ENCODE peak calls at places on chromosomes 11 and 22, in five cellular contexts. F is PC-9; M is CD4-positive, alpha-beta T cell; N is hepatocyte; T is ovary. I is an unnamed sample. For H3K9me3, the result is how much of the 10 kb centered on the place peaks cover.

GRCh38 chr22:44645083-44645482 is 56.9 kb upstream of the PRR5 start:
- DNase-seq in F (no peak), M (no peak), N (no peak), T (no peak), I (no peak)

GRCh38 chr22:23431337-23432072 is 148.6 kb downstream of the IGLL1 start:
- DNase-seq in F (no peak), M (no peak), N (peak), T (peak), I (no peak)

GRCh38 chr11:43327987-43328386 is 16.2 kb downstream of the API5 start:
- DNase-seq in F (no peak), M (no peak), N (peak), T (no peak), I (no peak)

GRCh38 chr11:93131709-93132108 is 66.1 kb downstream of the SLC36A4 start:
- DNase-seq in F (no peak), M (no peak), N (no peak), T (no peak), I (no peak)

GRCh38 chr22:45945621-45946020 is 31.3 kb downstream of the WNT7B start:
- DNase-seq in F (no peak), M (no peak), N (no peak), T (no peak), I (no peak)

GRCh38 chr11:112881461-112881860 is 79.8 kb upstream of the NCAM1 start:
- DNase-seq in F (peak), M (no peak), N (peak), T (peak), I (peak)

GRCh38 chr11:5280582-5281102 is 10.9 kb upstream of the HBE1 start:
- DNase-seq in F (peak), M (no peak), N (peak), T (peak), I (peak)

GRCh38 chr11:14075118-14075601 is 112.6 kb downstream of the SPON1 start:
- DNase-seq in F (no peak), M (peak), N (no peak), T (no peak), I (no peak)

GRCh38 chr11:64489831-64490441 is 101.1 kb upstream of the SLC22A12 start:
- DNase-seq in F (peak), M (no peak), N (peak), T (peak), I (peak)

GRCh38 chr11:106063009-106063408 is 14.1 kb downstream of the KBTBD3 start:
- DNase-seq in F (no peak), M (no peak), N (no peak), T (no peak), I (no peak)

GRCh38 chr11:69166186-69167115 is 10.7 kb downstream of the SMIM38 start:
- DNase-seq in F (peak), M (no peak), N (peak), T (no peak), I (no peak)

GRCh38 chr11:66718320-66718971 is 10.6 kb downstream of the SPTBN2 start:
- DNase-seq in F (peak), M (no peak), N (peak), T (no peak), I (peak)

GRCh38 chr22:17091851-17092250 is 7.1 kb downstream of the IL17RA start:
- DNase-seq in F (no peak), M (no peak), N (no peak), T (no peak), I (no peak)

GRCh38 chr11:126824035-126824607 is 176.4 kb downstream of the KIRREL3 start:
- DNase-seq in F (no peak), M (no peak), N (no peak), T (no peak), I (no peak)

GRCh38 chr11:76095891-76096290 is 110.4 kb downstream of the WNT11 start:
- DNase-seq in F (no peak), M (no peak), N (no peak), T (no peak), I (no peak)

GRCh38 chr11:20671856-20672546 is 2.6 kb downstream of the NELL1 start:
- DNase-seq in F (no peak), M (no peak), N (peak), T (no peak), I (no peak)

GRCh38 chr11:117828641-117829368 is 4.3 kb upstream of the FXYD2 start:
- DNase-seq in F (peak), M (peak), N (peak), T (peak), I (peak)

GRCh38 chr11:17415523-17416104 is 27.2 kb upstream of the KCNJ11 start:
- DNase-seq in F (no peak), M (no peak), N (no peak), T (no peak), I (no peak)

GRCh38 chr22:19889951-19890350 is 35.3 kb upstream of the GNB1L start:
- DNase-seq in F (no peak), M (peak), N (no peak), T (no peak), I (no peak)

GRCh38 chr11:102800774-102801173 is 2.8 kb upstream of the MMP1 start:
- DNase-seq in F (no peak), M (no peak), N (no peak), T (no peak), I (no peak)

GRCh38 chr11:85795712-85796487 is 15.0 kb downstream of the SYTL2 start:
- DNase-seq in F (no peak), M (no peak), N (no peak), T (no peak), I (no peak)

GRCh38 chr11:111986589-111986988 is 38.6 kb upstream of the DLAT start:
- DNase-seq in F (no peak), M (no peak), N (no peak), T (no peak), I (no peak)

GRCh38 chr22:24834845-24835570 is 29.0 kb downstream of the SGSM1 start:
- DNase-seq in F (no peak), M (no peak), N (peak), T (no peak), I (peak)

GRCh38 chr22:20658433-20659222 is 115.3 kb upstream of the SERPIND1 start:
- DNase-seq in F (no peak), M (no peak), N (no peak), T (no peak), I (no peak)

GRCh38 chr11:68411501-68411991 is 49.0 kb upstream of the PPP6R3 start:
- DNase-seq in F (peak), M (no peak), N (no peak), T (no peak), I (peak)

GRCh38 chr22:41574847-41575381 is 14.1 kb downstream of the CSDC2 start:
- DNase-seq in F (no peak), M (no peak), N (no peak), T (peak), I (peak)

GRCh38 chr22:44088976-44089570 is 65.0 kb downstream of the PARVB start:
- DNase-seq in F (no peak), M (no peak), N (no peak), T (no peak), I (no peak)

GRCh38 chr22:39534591-39535301 is 2.2 kb upstream of the RPS19BP1 start:
- DNase-seq in F (peak), M (peak), N (peak), T (peak), I (peak)

GRCh38 chr22:30553971-30554370 is 7.4 kb upstream of the SEC14L6 start:
- DNase-seq in F (no peak), M (no peak), N (no peak), T (no peak), I (no peak)

GRCh38 chr11:74437441-74437840 is 29.9 kb downstream of the KCNE3 start:
- DNase-seq in F (no peak), M (no peak), N (no peak), T (no peak), I (no peak)

GRCh38 chr11:8008212-8008611 is 21.1 kb downstream of the EIF3F start:
- DNase-seq in F (no peak), M (no peak), N (no peak), T (no peak), I (no peak)

GRCh38 chr11:79439430-79439892 is 1.4 kb downstream of the TENM4 start:
- DNase-seq in F (no peak), M (no peak), N (peak), T (peak), I (peak)

GRCh38 chr22:30206964-30207363 is 39.6 kb downstream of the LIF start:
- DNase-seq in F (peak), M (no peak), N (peak), T (no peak), I (no peak)

GRCh38 chr11:75246673-75247350 is 6.2 kb downstream of the TPBGL start:
- DNase-seq in F (no peak), M (no peak), N (no peak), T (no peak), I (no peak)

GRCh38 chr22:31926969-31927368 is 17.4 kb upstream of the YWHAH start:
- DNase-seq in F (no peak), M (no peak), N (no peak), T (no peak), I (no peak)

GRCh38 chr11:12090061-12090572 is 20.3 kb upstream of the MICAL2 start:
- DNase-seq in F (peak), M (no peak), N (no peak), T (no peak), I (peak)

GRCh38 chr11:1006762-1007161 is 29.8 kb downstream of the MUC6 start:
- DNase-seq in F (no peak), M (no peak), N (no peak), T (peak), I (no peak)

GRCh38 chr22:28629420-28630184 is 50.0 kb downstream of the TTC28 start:
- DNase-seq in F (no peak), M (no peak), N (no peak), T (no peak), I (no peak)

DNA sequence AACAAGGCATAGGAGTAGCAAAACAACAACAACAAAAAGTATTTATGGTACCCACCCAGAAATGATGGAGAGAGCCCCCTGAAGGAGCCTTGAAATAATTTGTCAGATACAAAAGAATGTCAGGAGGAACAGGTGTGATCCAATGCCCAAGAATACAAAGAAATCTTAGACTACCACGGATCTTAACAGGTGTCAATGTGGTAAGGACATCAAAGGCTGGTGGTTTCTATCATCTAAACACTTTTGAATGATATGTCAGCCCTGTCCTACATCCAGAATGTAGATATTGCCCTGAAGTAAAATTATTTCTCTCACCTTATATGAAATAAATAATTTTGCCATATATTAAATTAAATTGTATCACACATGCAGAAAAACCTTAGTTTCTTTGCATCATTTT is 386.4 kb upstream of the ANO5 start:
- DNase-seq in F (no peak), M (no peak), N (no peak), T (no peak), I (no peak)
- H3K9me3 ChIP-seq in F (under half), M (under half), N (under half), T (under half), I (under half)

DNA sequence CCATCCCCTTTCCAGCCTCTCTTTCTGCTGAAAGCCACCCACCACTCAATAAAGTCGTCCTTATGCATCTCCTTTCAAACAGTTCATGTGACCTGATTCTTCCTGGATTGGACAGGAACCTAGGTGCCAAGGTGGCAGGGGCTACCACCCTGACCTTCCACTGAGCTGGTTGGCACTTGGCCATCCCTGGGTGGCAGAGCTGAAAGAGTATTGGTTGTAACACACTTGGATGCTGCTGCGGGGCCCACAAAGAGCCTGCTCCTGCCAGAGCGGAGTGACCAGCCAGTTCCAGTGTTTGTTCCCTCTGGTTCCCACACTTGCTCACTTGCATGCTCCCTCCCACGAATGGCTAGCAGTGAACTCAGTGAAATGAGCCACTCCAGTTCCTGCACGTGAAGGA is 57.2 kb upstream of the OR4C15 start:
- DNase-seq in F (no peak), M (no peak), N (no peak), T (no peak), I (no peak)
- H3K9me3 ChIP-seq in F (under half), M (under half), N (under half), T (under half), I (under half)

DNA sequence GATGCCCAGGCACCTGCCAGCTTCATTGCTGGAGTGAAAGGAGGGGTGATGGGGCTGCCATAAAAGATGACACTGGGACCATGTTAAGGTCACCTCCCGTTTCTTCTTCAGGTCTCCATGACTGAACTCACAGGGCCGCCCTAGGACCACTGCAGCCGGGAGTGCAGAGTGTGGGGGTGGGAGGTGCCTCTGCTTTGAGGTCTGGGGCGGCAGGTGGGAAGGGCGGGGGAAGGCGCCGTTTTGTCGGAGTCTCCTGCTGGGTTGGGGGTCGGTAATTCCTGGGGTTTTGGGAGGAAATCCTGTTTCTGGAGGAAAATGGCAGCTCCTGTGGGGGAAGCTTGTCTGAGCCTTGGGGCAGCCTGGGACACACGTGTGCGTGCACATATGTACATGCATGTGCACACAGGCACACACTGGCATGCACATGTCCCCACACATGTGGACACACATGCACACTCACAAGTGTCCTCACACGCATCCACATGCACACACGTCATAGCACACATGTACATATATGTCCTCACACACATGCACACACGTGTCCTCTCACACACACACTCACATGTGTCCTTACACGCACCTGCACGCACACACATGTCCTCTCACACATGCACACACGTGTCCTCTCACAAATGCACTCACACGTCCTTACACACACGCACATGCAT is 990.9 kb downstream of the BRD1 start:
- DNase-seq in F (no peak), M (no peak), N (no peak), T (no peak), I (no peak)
- H3K9me3 ChIP-seq in F (under half), M (under half), N (under half), T (under half), I (under half)

DNA sequence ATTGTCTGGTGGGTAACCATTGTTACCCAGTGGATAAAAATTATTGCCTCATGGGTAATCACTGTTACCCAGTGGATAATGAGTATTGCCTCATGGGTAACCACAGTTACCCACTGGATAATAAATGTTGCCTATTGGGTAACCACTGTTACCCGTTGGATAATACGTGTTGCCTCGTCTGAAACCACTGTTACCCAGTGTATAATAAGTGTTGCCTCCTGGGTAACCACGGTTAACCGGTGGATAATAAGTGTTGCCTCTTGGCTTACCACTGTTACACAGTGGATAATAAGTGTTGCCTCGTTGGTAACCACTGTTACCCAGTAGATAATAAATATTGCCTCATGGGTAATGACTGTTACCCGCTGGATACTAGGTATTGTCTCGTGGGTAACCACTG is 20.9 kb upstream of the NXPE4 start:
- DNase-seq in F (no peak), M (no peak), N (no peak), T (no peak), I (peak)
- H3K9me3 ChIP-seq in F (under half), M (under half), N (under half), T (under half), I (under half)

GRCh38 chr11:131924446-131925240 is 554.2 kb downstream of the NTM start:
- DNase-seq in F (no peak), M (no peak), N (no peak), T (no peak), I (no peak)

GRCh38 chr11:131923309-131923708 is 552.9 kb downstream of the NTM start:
- DNase-seq in F (no peak), M (no peak), N (peak), T (no peak), I (no peak)

GRCh38 chr11:131924001-131924400 is 553.6 kb downstream of the NTM start:
- DNase-seq in F (no peak), M (no peak), N (no peak), T (no peak), I (no peak)

GRCh38 chr11:131928992-131929391 is 558.6 kb downstream of the NTM start:
- DNase-seq in F (no peak), M (no peak), N (no peak), T (no peak), I (no peak)

DNA sequence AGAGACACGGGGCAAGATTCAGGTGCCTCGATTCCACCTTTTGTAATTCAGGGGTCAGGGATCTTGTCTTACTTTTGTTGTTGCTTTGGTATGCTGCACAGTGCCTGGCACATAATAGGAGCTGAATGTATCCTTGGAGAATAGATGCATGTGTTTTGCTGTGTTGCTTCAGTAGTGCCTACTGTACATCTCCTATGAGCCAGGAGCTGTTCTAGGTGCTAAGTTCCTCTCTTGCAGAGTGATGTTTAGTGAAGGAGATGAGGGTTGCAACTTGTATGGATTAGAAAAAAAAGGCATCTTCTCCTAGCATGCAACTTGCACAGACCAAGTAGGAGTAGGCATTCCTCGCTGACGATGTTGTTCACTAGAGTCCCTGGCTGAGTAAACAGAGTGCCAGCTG is 555.4 kb downstream of the NTM start:
- DNase-seq in F (no peak), M (no peak), N (no peak), T (no peak), I (no peak)
- H3K9me3 ChIP-seq in F (under half), M (under half), N (under half), T (under half), I (under half)

GRCh38 chr11:2342981-2343380 is 34.1 kb upstream of the CD81 start:
- DNase-seq in F (no peak), M (no peak), N (no peak), T (no peak), I (no peak)

GRCh38 chr11:2343502-2343901 is 33.6 kb upstream of the CD81 start:
- DNase-seq in F (no peak), M (no peak), N (no peak), T (no peak), I (no peak)

GRCh38 chr11:2346014-2346413 is 31.1 kb upstream of the CD81 start:
- DNase-seq in F (no peak), M (no peak), N (no peak), T (no peak), I (no peak)

GRCh38 chr11:2345050-2345449 is 32.1 kb upstream of the CD81 start:
- DNase-seq in F (no peak), M (no peak), N (no peak), T (no peak), I (no peak)

DNA sequence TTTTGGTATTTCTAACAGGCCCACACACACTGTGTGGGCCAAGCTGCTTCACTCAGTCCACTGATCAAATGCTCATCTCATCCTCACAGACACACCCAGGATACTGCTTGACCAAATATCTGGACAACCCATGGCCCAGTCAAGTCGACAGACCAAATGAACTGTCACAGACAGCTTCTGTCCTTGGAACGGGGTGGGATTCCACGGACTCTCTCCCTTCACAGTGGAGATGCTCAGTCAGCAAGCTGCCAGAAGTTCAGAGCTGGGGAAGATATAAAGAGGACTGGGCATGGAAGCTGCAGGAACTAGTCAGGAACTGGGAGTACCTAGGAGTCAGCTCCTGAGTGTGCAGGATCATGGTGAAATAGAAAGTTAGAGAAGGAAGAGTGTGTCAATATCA is 34.6 kb upstream of the CD81 start:
- DNase-seq in F (no peak), M (no peak), N (no peak), T (no peak), I (no peak)
- H3K9me3 ChIP-seq in F (under half), M (under half), N (under half), T (under half), I (under half)

GRCh38 chr22:48185656-48186055 is 1423.2 kb downstream of the TBC1D22A start:
- DNase-seq in F (no peak), M (no peak), N (no peak), T (no peak), I (no peak)
- H3K9me3 ChIP-seq in F (under half), M (under half), N (under half), T (under half), I (under half)

I was measured in colonic mucosa.